ENCODE peak calls at places on chromosomes 11 and 22, in six cellular contexts. V, T, R, P, O and Y are unnamed samples.

GRCh38 chr11:24609778-24610177 is 112.9 kb downstream of the LUZP2 start:
- DNase-seq in V (no peak), T (no peak), R (no peak), P (no peak), O (no peak), Y (no peak)

GRCh38 chr11:10261821-10262220 is 32.2 kb downstream of the SBF2 start:
- DNase-seq in V (no peak), T (peak; percentile 35), R (no peak), P (peak; percentile 61), O (no peak), Y (no peak)

GRCh38 chr11:64438986-64439771 is 80.2 kb downstream of the RPS6KA4 start:
- DNase-seq in V (no peak), T (no peak), R (no peak), P (no peak), O (no peak), Y (no peak)

GRCh38 chr11:114482114-114482513 is 42.8 kb downstream of the REXO2 start:
- DNase-seq in V (no peak), T (no peak), R (no peak), P (no peak), O (no peak), Y (no peak)

GRCh38 chr22:17706451-17706900 is 67.8 kb downstream of the BID start:
- DNase-seq in V (peak; percentile 21), T (peak; percentile 89), R (peak; percentile 33), P (peak; percentile 93), O (peak; percentile 96), Y (peak; percentile 64)

GRCh38 chr11:12675951-12676711 is 1.9 kb downstream of the TEAD1 start:
- DNase-seq in V (no peak), T (no peak), R (no peak), P (peak; percentile 63), O (no peak), Y (peak; percentile 49)

GRCh38 chr11:66051371-66051765 is 796 bp upstream of the SF3B2 start:
- DNase-seq in V (no peak), T (no peak), R (no peak), P (no peak), O (peak; percentile 9), Y (no peak)

GRCh38 chr11:30392221-30392784 is 69.4 kb downstream of the ARL14EP start:
- DNase-seq in V (no peak), T (no peak), R (peak; percentile 4), P (no peak), O (peak; percentile 70), Y (no peak)

GRCh38 chr22:37443086-37443485 is 15.8 kb upstream of the ELFN2 start:
- DNase-seq in V (no peak), T (no peak), R (no peak), P (no peak), O (no peak), Y (no peak)

GRCh38 chr11:693415-693831 is 1.6 kb downstream of the DEAF1 start:
- DNase-seq in V (no peak), T (no peak), R (no peak), P (no peak), O (no peak), Y (no peak)

GRCh38 chr11:721913-722811 is 16.1 kb downstream of the EPS8L2 start:
- DNase-seq in V (peak; percentile 28), T (no peak), R (no peak), P (no peak), O (no peak), Y (peak; percentile 49)